ENCODE peak calls at places on chromosomes 1 and 21, in four cellular contexts. T is A549, C is kidney epithelial cell, D is retinal pigment epithelial cell. J is an unnamed sample.
A peak's percentile ranks its signal among the peaks of the same experiment; 100 is the strongest.

GRCh38 chr1:39167632-39168209 is 36.8 kb upstream of the MACF1 start:
- DNase-seq in D (no peak), C (no peak), T (no peak), J (peak; percentile 61)

GRCh38 chr1:215277537-215277936 is 195.0 kb downstream of the KCNK2 start:
- DNase-seq in C (no peak), T (no peak), D (no peak), J (no peak)

GRCh38 chr21:26956216-26956615 is 10.7 kb downstream of the ADAMTS5 start:
- DNase-seq in T (no peak), D (no peak), C (no peak), J (no peak)

GRCh38 chr1:93728480-93729131 is 47.0 kb upstream of the BCAR3 start:
- DNase-seq in C (no peak), D (no peak), T (no peak), J (no peak)

GRCh38 chr1:22841754-22842370 is 130.8 kb downstream of the LACTBL1 start:
- DNase-seq in C (no peak), T (no peak), D (no peak), J (no peak)

GRCh38 chr1:56453016-56453721 is 126.2 kb downstream of the PLPP3 start:
- DNase-seq in T (no peak), C (no peak), D (no peak), J (no peak)

GRCh38 chr1:200558866-200559459 is 61.6 kb downstream of the KIF14 start:
- DNase-seq in T (peak; percentile 44), D (peak; percentile 17), C (peak; percentile 18), J (peak; percentile 29)

GRCh38 chr1:223175032-223175431 is 32.0 kb upstream of the TLR5 start:
- DNase-seq in D (no peak), C (no peak), T (no peak), J (no peak)

GRCh38 chr1:116382321-116382720 is 9.3 kb downstream of the ATP1A1 start:
- DNase-seq in T (no peak), C (no peak), D (no peak), J (no peak)

GRCh38 chr1:51576923-51577322 is 40.0 kb upstream of the OSBPL9 start:
- DNase-seq in D (no peak), C (no peak), T (no peak), J (no peak)

GRCh38 chr1:24949331-24949881 is 19.3 kb upstream of the RUNX3 start:
- DNase-seq in C (no peak), T (no peak), D (no peak), J (no peak)

GRCh38 chr1:202890392-202890791 is 1.4 kb upstream of the RABIF start:
- DNase-seq in D (no peak), T (no peak), C (no peak), J (no peak)

GRCh38 chr21:35587841-35588390 is 472.4 kb downstream of the SETD4 start:
- DNase-seq in C (no peak), D (no peak), T (no peak), J (no peak)

GRCh38 chr1:109240158-109241152 is 8.9 kb upstream of the CELSR2 start:
- DNase-seq in D (no peak), C (no peak), T (no peak), J (no peak)

GRCh38 chr1:204296431-204296988 is 63.2 kb downstream of the PLEKHA6 start:
- DNase-seq in D (peak; percentile 77), T (no peak), C (no peak), J (no peak)

GRCh38 chr1:154696001-154696400 is 88.0 kb upstream of the ADAR start:
- DNase-seq in D (no peak), T (no peak), C (no peak), J (no peak)

GRCh38 chr1:205199090-205199930 is 12.2 kb downstream of the DSTYK start:
- DNase-seq in D (no peak), C (no peak), T (no peak), J (no peak)

GRCh38 chr1:14442669-14443068 is 155.8 kb upstream of the KAZN start:
- DNase-seq in D (no peak), C (no peak), T (no peak), J (no peak)

GRCh38 chr1:22314676-22315075 is 137.0 kb upstream of the ZBTB40 start:
- DNase-seq in D (no peak), C (no peak), T (no peak), J (no peak)

GRCh38 chr1:2949966-2950925 is 71.0 kb upstream of the ACTRT2 start:
- DNase-seq in C (no peak), D (no peak), T (no peak), J (no peak)

GRCh38 chr1:164723296-164723731 is 164.3 kb downstream of the PBX1 start:
- DNase-seq in C (no peak), D (no peak), T (no peak), J (no peak)

GRCh38 chr1:60277269-60277668 is 203.7 kb upstream of the C1orf87 start:
- DNase-seq in C (no peak), D (no peak), T (no peak), J (no peak)

GRCh38 chr1:199743227-199743626 is 284.3 kb upstream of the NR5A2 start:
- DNase-seq in C (no peak), T (no peak), D (no peak), J (no peak)

GRCh38 chr21:35203093-35204021 is 154.3 kb upstream of the RUNX1 start:
- DNase-seq in C (no peak), D (no peak), T (no peak), J (peak; percentile 74)

GRCh38 chr1:56464294-56464693 is 115.1 kb downstream of the PLPP3 start:
- DNase-seq in D (no peak), T (no peak), C (no peak), J (no peak)

GRCh38 chr1:223504741-223505140 is 111.5 kb downstream of the CCDC185 start:
- DNase-seq in C (peak; percentile 81), D (peak; percentile 43), T (no peak), J (peak; percentile 74)

DNA sequence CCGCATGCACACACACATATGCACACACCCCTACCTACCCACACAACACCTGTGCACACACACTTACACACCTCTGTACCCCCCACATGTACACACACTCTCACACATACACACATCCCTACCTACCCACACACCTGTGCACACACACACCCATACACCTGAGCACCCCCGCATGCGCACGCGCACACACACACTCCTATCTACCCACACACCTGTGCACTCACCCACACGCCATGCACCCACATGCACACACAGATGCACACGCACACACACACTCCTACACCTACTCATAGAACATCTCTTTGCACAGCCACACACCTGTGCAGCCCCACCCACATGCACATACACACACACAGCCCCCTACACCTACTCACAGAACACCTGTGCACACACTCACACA is 15.5 kb upstream of the PADI2 start:
- DNase-seq in T (no peak), D (no peak), C (no peak), J (no peak)
- H3K4me3 ChIP-seq in T (no peak overlapping the region), D (no peak overlapping the region), C (no peak overlapping the region), J (no peak overlapping the region)

DNA sequence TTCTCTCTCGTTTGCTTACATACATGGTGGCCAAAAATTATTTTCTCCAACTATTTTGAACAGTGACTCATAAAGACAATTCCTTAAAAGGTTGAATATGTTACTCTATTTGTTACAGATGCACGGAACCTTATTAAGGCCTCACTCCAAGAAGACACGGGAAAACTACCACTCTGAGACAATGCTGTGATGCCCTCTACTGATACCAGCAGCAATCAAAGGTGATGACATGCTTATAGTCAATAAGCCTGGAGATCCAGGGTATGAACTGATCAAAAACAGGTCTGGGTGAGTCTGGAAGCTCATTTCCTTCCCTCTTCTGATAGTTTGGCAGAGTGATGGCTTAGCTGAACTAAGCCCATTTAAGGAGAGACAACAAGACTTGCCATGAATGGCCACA is 563.0 kb downstream of the LRRIQ3 start:
- DNase-seq in C (no peak), T (no peak), D (no peak), J (no peak)
- TF ChIP-seq CTCF in C (no peak), T (no peak), D (no peak), J (peak; percentile 45)

DNA sequence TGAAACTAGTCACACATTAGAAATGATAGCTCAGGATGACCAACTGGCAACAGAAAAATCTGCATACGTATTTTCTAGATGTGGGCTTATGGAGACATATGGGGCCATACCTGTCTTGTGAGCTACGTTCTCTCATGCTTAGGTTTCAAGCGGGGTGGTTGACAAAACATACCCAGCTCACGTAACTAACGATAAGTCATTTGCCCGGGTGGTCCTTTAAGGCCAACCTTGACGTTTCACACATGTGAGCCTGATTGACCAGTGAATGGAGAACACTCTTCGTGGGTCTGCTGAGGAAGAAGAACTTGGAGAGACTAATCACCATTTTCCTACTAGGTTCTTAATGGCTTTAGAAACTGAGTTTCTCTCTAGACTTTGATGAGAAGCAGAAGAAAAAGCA is 13.5 kb upstream of the RCSD1 start:
- DNase-seq in C (no peak), D (no peak), T (no peak), J (no peak)
- H3K4me3 ChIP-seq in C (no peak overlapping the region), D (no peak overlapping the region), T (no peak overlapping the region), J (no peak overlapping the region)

GRCh38 chr1:63917571-63918394 is 144.0 kb downstream of the ROR1 start:
- DNase-seq in C (no peak), T (no peak), D (no peak), J (no peak)

GRCh38 chr1:63922848-63923247 is 149.0 kb downstream of the ROR1 start:
- DNase-seq in C (no peak), T (no peak), D (peak; percentile 62), J (no peak)

GRCh38 chr1:63921357-63921756 is 147.5 kb downstream of the ROR1 start:
- DNase-seq in C (no peak), T (no peak), D (no peak), J (no peak)

GRCh38 chr1:63918395-63918945 is 144.7 kb downstream of the ROR1 start:
- DNase-seq in D (no peak), C (no peak), T (no peak), J (no peak)

GRCh38 chr1:63920154-63921117 is 146.6 kb downstream of the ROR1 start:
- DNase-seq in C (peak; percentile 64), D (peak; percentile 91), T (peak; percentile 48), J (no peak)
- TF ChIP-seq CTCF in C (peak; percentile 36), D (peak; percentile 54), T (peak; percentile 52), J (peak; percentile 49)

DNA sequence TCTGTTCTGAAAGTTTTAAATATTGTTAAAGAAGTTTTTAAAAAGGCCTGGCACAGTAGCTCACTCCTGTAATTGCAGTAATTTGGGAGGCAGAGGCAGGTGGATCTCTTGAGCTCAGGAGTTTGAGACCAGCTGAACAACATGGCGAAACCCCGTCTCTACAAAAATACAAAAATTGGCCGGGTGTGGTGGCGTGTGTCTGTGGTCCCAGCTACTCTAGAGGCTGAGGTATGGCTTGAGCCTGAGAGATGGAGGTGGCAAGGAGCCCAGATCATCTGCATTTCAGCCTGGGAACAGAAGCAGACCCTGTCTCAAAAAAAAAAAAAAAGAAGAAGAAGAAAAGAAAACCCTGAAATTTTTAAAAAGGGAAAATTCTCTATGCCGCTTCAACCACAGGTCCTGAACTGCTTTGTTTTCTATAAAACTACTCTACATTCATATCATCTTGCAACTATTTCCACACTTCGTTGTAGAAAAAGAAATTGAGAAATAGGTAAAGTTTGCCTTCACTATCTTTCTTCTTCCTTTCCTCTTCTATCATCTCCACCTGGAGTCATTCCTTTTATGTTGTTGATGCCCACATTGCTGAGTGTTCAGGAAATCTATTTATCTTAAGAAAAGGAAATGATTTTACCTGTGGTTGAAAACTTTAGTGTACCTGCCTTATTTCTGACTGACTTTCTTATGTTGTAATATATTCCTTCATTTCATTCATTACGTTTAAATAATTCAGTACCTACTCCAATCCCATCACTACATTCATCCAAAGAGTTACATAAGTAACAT is 1.7 kb downstream of the ATP6V1G3 start:
- DNase-seq in T (no peak), C (no peak), D (no peak), J (no peak)
- H3K4me3 ChIP-seq in T (no peak overlapping the region), C (no peak overlapping the region), D (no peak overlapping the region), J (no peak overlapping the region)

DNA sequence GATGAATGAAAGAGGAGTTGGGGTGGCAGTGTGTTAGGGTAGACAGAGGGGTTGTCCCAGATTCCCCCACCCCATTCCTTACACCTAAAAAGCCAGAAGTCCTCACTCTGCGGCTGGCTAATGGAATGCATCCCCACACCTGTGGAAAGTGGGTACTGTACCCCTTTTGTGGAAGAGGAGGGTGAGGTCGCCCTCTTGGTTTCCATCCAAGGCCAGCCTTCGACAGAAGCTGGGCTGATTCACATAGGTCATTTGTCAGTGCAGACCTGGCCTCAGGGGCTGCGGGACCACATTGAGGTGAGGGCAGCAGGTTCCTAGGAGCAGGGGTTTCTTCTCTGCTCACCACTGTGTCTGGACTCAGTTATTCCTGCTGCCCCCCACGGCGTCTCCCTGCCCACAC is 671.6 kb downstream of the MATN1 start:
- DNase-seq in D (no peak), T (no peak), C (no peak), J (no peak)
- TF ChIP-seq CTCF in D (no peak), T (no peak), C (no peak), J (no peak)

J was measured in epithelial cell of proximal tubule.